ENCODE peak calls at places on chromosome 20, in five cellular contexts. P is ovary; H is PC-3; Z is CD8-positive, alpha-beta memory T cell; N is neural progenitor cell. G is an unnamed sample.

GRCh38 chr20:39195495-39196129 is 233.5 kb downstream of the DHX35 start:
- DNase-seq in P (no peak), H (no peak), Z (no peak), N (peak), G (no peak)

GRCh38 chr20:36835025-36835424 is 40.9 kb upstream of the TLDC2 start:
- DNase-seq in P (no peak), H (no peak), Z (no peak), N (no peak), G (no peak)

GRCh38 chr20:35190556-35190955 is 18.7 kb downstream of the PROCR start:
- DNase-seq in P (no peak), H (no peak), Z (no peak), N (no peak), G (no peak)

GRCh38 chr20:36214684-36215256 is 21.5 kb upstream of the AAR2 start:
- DNase-seq in P (no peak), H (peak), Z (no peak), N (peak), G (peak)

GRCh38 chr20:35277127-35277526 is 795 bp downstream of the MMP24OS start:
- DNase-seq in P (no peak), H (no peak), Z (no peak), N (no peak), G (no peak)

GRCh38 chr20:43323592-43323991 is 133.9 kb upstream of the PTPRT start:
- DNase-seq in P (no peak), H (no peak), Z (no peak), N (peak), G (no peak)

GRCh38 chr20:37522258-37523011 is 1.4 kb downstream of the NNAT start:
- DNase-seq in P (no peak), H (no peak), Z (no peak), N (no peak), G (peak)

GRCh38 chr20:37804584-37805566 is 98.1 kb upstream of the VSTM2L start:
- DNase-seq in P (no peak), H (no peak), Z (peak), N (no peak), G (no peak)

GRCh38 chr20:46993465-46994095 is 98.9 kb downstream of the EYA2 start:
- DNase-seq in P (no peak), H (no peak), Z (no peak), N (no peak), G (no peak)
- H3K27ac ChIP-seq in P (no peak), H (no peak), Z (no peak), N (no peak), G (no peak)

DNA sequence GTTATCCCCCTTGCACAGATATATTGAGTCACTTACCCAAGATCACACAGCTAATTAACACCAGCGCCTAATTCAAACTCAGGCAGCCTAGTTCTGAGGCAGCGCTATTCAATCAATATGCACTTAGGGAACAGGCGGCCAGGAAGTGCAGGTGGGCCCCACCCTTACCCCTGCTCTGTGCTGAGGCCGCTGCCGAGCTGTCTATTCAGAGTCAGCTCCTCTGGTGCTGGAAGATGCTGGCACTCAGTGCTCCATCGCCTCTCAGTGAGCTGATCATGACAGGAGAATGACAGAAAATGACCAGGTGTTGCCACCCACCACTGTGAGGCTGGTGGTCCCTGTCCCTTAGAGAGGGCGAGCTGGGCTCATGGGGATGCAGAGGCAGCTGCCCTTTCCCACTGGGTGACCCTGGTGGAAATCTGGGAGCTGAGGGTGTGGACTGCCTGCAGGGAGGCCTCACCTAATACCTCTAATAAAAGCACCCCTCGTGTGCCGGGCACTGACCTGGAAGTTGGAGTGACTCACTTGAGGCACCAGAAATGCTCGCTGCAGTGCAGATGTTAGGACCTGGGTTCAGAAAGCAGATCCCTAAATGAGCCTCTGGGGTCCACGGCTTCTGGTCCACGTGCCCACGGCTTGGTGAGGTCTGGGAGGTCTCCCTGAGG is 42.5 kb upstream of the CD93 start:
- DNase-seq in P (no peak), H (no peak), Z (no peak), N (no peak), G (no peak)
- H3K27ac ChIP-seq in P (no peak), H (no peak), Z (no peak), N (no peak), G (no peak)

GRCh38 chr20:62369508-62370114 is 2.5 kb upstream of the LAMA5 start:
- DNase-seq in P (no peak), H (peak), Z (no peak), N (no peak), G (no peak)
- H3K27ac ChIP-seq in P (no peak), H (peak), Z (no peak), N (no peak), G (peak)

DNA sequence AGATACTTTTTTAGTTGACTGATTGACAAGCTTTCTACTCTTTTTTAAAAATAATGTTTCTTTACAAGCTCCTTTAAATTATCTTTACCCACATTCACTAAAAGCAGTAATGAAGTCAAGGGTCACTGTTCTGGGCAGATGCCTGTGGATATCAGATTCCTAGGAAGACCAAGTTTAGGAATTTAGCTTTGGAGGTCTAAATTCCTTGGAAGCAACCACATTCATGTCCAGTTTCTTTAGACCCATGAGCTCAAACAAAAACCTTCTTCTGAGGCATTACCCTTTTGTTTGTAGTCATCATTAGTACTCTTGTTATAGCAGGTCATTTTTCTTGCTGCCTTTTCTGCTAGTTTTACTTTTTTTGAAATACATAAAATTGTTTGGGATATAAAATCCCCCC is 462.9 kb upstream of the JAG1 start:
- DNase-seq in P (no peak), H (no peak), Z (no peak), N (no peak), G (no peak)
- H3K27ac ChIP-seq in P (no peak), H (no peak), Z (no peak), N (no peak), G (no peak)

GRCh38 chr20:50345712-50346371 is 155.2 kb downstream of the CEBPB start:
- DNase-seq in P (no peak), H (no peak), Z (no peak), N (no peak), G (no peak)

GRCh38 chr20:50350510-50351249 is 159.5 kb upstream of the PTPN1 start:
- DNase-seq in P (no peak), H (no peak), Z (no peak), N (no peak), G (no peak)

GRCh38 chr20:50346372-50347347 is 156.0 kb downstream of the CEBPB start:
- DNase-seq in P (peak), H (peak), Z (no peak), N (no peak), G (peak)

GRCh38 chr20:50348118-50348517 is 157.5 kb downstream of the CEBPB start:
- DNase-seq in P (no peak), H (no peak), Z (no peak), N (no peak), G (no peak)

GRCh38 chr20:50347568-50347981 is 156.9 kb downstream of the CEBPB start:
- DNase-seq in P (no peak), H (no peak), Z (no peak), N (no peak), G (no peak)
- H3K27ac ChIP-seq in P (no peak), H (no peak), Z (peak), N (no peak), G (no peak)

DNA sequence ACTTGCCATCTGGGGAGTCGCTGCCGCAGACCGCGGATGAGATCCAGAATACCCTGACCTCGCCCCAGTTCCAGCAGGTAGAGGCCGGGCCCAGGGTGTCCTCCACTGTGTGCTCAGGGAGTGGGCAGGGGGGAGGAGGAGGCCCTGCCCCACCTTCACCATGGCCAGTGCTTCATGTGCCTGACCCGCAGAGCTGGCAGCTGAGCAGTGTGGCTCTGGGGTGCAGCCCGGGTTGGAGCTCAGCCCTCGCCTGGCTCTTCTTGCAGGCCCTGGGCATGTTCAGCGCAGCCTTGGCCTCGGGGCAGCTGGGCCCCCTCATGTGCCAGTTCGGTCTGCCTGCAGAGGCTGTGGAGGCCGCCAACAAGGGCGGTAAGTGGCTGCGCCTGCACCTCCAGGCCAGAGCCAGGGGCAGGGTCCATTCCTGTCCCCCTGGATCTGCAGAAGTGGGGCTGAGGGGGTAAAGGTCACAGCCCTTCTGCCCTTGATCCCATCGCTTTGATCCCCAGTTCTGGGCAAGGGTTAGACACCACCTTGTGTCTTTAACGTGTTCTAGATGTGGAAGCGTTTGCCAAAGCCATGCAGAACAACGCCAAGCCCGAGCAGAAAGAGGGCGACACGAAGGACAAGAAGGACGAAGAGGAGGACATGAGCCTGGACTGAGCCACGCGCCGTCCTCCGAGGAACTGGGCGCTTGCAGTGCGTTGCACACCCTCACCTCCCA is 5.5 kb downstream of the ADRM1 start:
- DNase-seq in P (no peak), H (no peak), Z (no peak), N (no peak), G (no peak)
- H3K27ac ChIP-seq in P (no peak), H (no peak), Z (no peak), N (peak), G (peak)

GRCh38 chr20:21127201-21127981 is 1.5 kb downstream of the KIZ start:
- DNase-seq in P (no peak), H (peak), Z (no peak), N (no peak), G (no peak)

GRCh38 chr20:21129861-21130260 is 4.0 kb downstream of the KIZ start:
- DNase-seq in P (no peak), H (no peak), Z (no peak), N (no peak), G (no peak)

GRCh38 chr20:21125072-21125848 is 622 bp upstream of the KIZ start:
- DNase-seq in P (peak), H (peak), Z (no peak), N (peak), G (peak)

GRCh38 chr20:21124190-21124589 is 1.7 kb upstream of the KIZ start:
- DNase-seq in P (no peak), H (no peak), Z (no peak), N (no peak), G (no peak)

GRCh38 chr20:21125849-21126840 is at the start of gene KIZ:
- DNase-seq in P (peak), H (peak), Z (peak), N (peak), G (peak)
- H3K27ac ChIP-seq in P (peak), H (no peak), Z (peak), N (no peak), G (peak)